ENCODE peak calls at places on chromosome 17, in six cellular contexts. J, O, G, U, H and S are unnamed samples. For H3K4me1, the result is how much of the 10 kb centered on the place peaks cover.

GRCh38 chr17:50794361-50794760 is 27.0 kb upstream of the ANKRD40CL start:
- DNase-seq in J (no peak), O (no peak), G (no peak), U (no peak), H (no peak), S (no peak)

GRCh38 chr17:57988301-57989010 is 402 bp upstream of the VEZF1 start:
- DNase-seq in J (peak), O (peak), G (peak), U (peak), H (peak), S (peak)

GRCh38 chr17:63113167-63113566 is 147.1 kb downstream of the TANC2 start:
- DNase-seq in J (no peak), O (no peak), G (no peak), U (no peak), H (no peak), S (no peak)

GRCh38 chr17:32223703-32224102 is 41.9 kb upstream of the RHBDL3 start:
- DNase-seq in J (no peak), O (no peak), G (no peak), U (no peak), H (no peak), S (no peak)

GRCh38 chr17:67194134-67194533 is 50.9 kb downstream of the HELZ start:
- DNase-seq in J (no peak), O (no peak), G (no peak), U (no peak), H (no peak), S (no peak)

GRCh38 chr17:62882284-62882683 is 74.2 kb upstream of the MARCHF10 start:
- DNase-seq in J (no peak), O (no peak), G (no peak), U (no peak), H (no peak), S (peak)

GRCh38 chr17:35817196-35817595 is 7.9 kb downstream of the TAF15 start:
- DNase-seq in J (no peak), O (no peak), G (no peak), U (no peak), H (no peak), S (no peak)

GRCh38 chr17:65184235-65184959 is 47.2 kb downstream of the RGS9 start:
- DNase-seq in J (no peak), O (no peak), G (no peak), U (no peak), H (no peak), S (no peak)

GRCh38 chr17:7632492-7632894 is 2.6 kb downstream of the SHBG start:
- DNase-seq in J (no peak), O (no peak), G (no peak), U (peak), H (no peak), S (peak)

GRCh38 chr17:12961655-12962054 is 56.2 kb downstream of the ELAC2 start:
- DNase-seq in J (no peak), O (no peak), G (no peak), U (no peak), H (no peak), S (no peak)

GRCh38 chr17:17146791-17147406 is 59.2 kb downstream of the PLD6 start:
- DNase-seq in J (no peak), O (no peak), G (peak), U (peak), H (no peak), S (no peak)

GRCh38 chr17:38761612-38762011 is 9.1 kb downstream of the PSMB3 start:
- DNase-seq in J (no peak), O (no peak), G (no peak), U (peak), H (no peak), S (peak)

GRCh38 chr17:48842746-48843145 is 11.9 kb downstream of the CALCOCO2 start:
- DNase-seq in J (no peak), O (no peak), G (no peak), U (no peak), H (no peak), S (no peak)

GRCh38 chr17:30716461-30717289 is 107.8 kb downstream of the CRLF3 start:
- DNase-seq in J (peak), O (no peak), G (peak), U (peak), H (no peak), S (peak)

GRCh38 chr17:29393451-29393850 is 3.3 kb downstream of the TAOK1 start:
- DNase-seq in J (no peak), O (no peak), G (no peak), U (no peak), H (no peak), S (no peak)

GRCh38 chr17:66441012-66441703 is 138.7 kb downstream of the PRKCA start:
- DNase-seq in J (no peak), O (no peak), G (no peak), U (no peak), H (no peak), S (no peak)

GRCh38 chr17:7640783-7641182 is 9.9 kb upstream of the ATP1B2 start:
- DNase-seq in J (no peak), O (no peak), G (no peak), U (no peak), H (no peak), S (no peak)

GRCh38 chr17:50149425-50150353 is 788 bp downstream of the PPP1R9B start:
- DNase-seq in J (peak), O (peak), G (peak), U (peak), H (peak), S (no peak)

DNA sequence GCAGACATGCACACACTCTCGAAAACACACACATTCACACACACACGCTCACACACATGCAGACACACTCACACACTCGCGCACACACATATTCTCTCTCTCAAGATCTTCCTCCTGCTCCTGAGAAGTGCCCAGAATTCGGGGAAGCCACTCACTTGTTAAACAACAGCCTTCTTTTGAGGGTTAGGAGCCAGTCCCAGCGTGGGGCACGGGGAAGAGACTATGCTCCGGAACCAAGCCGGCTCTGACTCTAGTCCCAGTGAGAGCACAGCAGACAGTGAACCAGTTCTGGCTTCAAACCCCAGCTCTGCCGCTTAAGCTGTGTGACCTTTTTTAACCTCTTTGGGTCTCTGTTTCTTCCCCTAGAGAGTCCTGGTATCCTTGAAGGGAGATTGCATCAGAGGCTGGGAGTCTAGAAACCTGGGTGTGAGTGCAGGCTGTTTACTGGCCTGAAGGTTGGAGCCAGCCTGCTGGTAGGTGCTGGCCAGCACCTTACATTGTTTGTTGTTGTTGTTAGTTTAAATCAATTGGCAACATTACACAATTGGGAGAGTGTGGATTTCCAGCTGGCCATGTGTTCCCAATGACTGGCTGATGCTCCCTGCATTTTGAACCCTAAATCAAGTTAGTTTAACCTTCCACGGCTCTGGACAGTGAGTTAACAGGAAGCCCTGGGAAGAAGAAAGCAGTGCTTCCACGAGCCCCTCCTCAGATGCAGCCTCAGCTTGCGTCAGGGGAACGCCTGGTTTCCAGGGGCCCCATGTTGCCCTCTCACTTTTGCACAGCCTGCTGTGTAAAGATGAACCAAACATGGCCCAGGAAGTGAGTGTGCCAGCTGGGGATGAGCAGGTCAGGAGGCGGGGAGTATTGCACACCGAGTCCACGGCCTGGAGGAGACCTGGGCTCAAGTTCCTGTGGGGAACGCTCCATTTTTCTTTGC is 71.6 kb downstream of the GAS7 start:
- DNase-seq in J (no peak), O (no peak), G (peak), U (peak), H (no peak), S (peak)
- H3K4me1 ChIP-seq in J (under half), O (under half), G (under half), U (half or more), H (under half), S (under half)

GRCh38 chr17:78764871-78765270 is 17.2 kb downstream of the CYTH1 start:
- DNase-seq in J (no peak), O (no peak), G (no peak), U (no peak), H (no peak), S (no peak)
- H3K4me3 ChIP-seq in J (no peak), O (no peak), G (no peak), U (no peak), H (no peak), S (no peak)

GRCh38 chr17:75764711-75765421 is at the start of gene GALK1:
- DNase-seq in J (peak), O (peak), G (peak), U (peak), H (peak), S (peak)
- H3K27ac ChIP-seq in J (peak), O (peak), G (peak), U (peak), H (peak), S (no peak)

GRCh38 chr17:42136654-42137051 is 14.0 kb downstream of the HSPB9 start:
- DNase-seq in J (no peak), O (no peak), G (no peak), U (no peak), H (no peak), S (no peak)
- H3K4me1 ChIP-seq in J (half or more), O (under half), G (half or more), U (under half), H (under half), S (half or more)

GRCh38 chr17:11332706-11333105 is 91.7 kb downstream of the SHISA6 start:
- DNase-seq in J (no peak), O (no peak), G (no peak), U (no peak), H (no peak), S (no peak)
- H3K4me3 ChIP-seq in J (no peak), O (no peak), G (no peak), U (no peak), H (no peak), S (no peak)

DNA sequence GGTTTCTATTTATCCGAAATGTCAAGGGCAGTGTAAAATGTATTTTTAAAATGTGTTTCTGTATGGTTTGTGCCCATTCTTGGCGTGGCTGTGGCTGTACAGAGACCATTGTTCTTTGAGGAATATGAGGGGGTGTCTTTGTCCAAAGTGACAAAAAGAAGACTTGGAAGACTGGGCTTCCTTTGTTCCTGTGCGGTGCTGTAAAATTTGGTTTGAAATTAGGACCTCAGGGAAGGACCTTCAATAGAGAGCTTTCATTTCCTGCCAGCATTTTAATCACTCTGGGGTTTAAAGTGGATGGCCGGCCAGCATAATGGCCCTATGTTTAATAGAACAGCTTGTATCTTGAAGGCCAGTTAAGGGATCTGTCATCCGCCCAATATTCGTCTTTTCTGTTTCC is 190.1 kb upstream of the TBX2 start:
- DNase-seq in J (no peak), O (no peak), G (no peak), U (no peak), H (no peak), S (peak)
- H3K27ac ChIP-seq in J (peak), O (peak), G (peak), U (no peak), H (no peak), S (peak)

DNA sequence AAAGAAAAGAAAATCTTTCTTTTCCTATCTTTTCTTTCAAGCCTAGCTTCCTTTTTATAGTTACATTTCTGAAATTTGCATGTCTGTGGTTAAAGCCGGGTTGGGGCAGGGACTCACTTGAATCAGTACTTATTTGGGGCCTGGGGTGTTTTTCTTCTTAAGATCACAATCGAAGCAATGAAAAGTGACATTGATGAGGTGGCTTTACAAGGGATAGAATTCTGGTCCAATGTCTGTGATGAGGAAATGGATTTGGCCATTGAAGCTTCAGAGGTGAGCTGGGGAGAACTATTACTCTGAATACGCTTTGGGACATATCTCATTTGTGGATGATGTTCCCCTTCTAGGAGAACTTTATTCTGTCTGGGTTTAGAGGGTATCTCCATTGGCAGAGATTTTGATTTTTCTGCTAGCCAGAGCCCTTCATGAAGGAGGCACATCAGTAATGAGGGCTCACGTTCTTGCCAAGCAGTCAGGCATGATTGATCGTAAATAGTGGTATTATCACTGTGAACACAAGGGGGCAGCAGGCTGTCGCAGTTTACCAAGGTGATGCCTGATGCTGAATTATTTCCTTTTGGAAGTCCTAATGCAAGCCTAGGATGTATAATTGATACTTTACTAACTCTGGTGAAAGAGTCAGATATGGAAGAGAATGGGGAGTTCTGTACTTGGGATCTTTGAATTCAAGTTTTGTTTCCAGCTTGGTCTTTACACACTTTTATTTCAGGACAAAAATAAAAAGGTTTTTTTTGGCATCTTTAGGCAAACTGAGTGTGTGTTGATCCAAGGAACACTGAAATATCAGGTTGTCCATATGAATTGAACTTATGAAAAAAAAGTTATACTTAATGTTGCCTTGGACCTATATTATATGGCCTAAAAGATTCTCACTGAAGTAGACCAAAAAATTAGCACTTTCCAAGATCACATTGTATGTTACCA is 14.6 kb downstream of the KPNB1 start:
- DNase-seq in J (no peak), O (peak), G (no peak), U (peak), H (peak), S (peak)
- H3K4me1 ChIP-seq in J (under half), O (under half), G (under half), U (under half), H (under half), S (under half)

GRCh38 chr17:6554871-6555330 is 1.5 kb downstream of the PITPNM3 start:
- DNase-seq in J (no peak), O (no peak), G (no peak), U (no peak), H (no peak), S (no peak)
- H3K4me3 ChIP-seq in J (peak), O (no peak), G (peak), U (no peak), H (no peak), S (no peak)

GRCh38 chr17:82098939-82099765 is 1.1 kb upstream of the FASN start:
- DNase-seq in J (no peak), O (no peak), G (no peak), U (peak), H (no peak), S (peak)

GRCh38 chr17:82098169-82098938 is at the start of gene FASN:
- DNase-seq in J (peak), O (peak), G (peak), U (peak), H (peak), S (peak)

GRCh38 chr17:82097187-82097918 is 683 bp downstream of the FASN start:
- DNase-seq in J (peak), O (no peak), G (peak), U (peak), H (no peak), S (peak)

GRCh38 chr17:82096709-82097186 is 1.3 kb downstream of the FASN start:
- DNase-seq in J (no peak), O (no peak), G (no peak), U (no peak), H (no peak), S (no peak)

DNA sequence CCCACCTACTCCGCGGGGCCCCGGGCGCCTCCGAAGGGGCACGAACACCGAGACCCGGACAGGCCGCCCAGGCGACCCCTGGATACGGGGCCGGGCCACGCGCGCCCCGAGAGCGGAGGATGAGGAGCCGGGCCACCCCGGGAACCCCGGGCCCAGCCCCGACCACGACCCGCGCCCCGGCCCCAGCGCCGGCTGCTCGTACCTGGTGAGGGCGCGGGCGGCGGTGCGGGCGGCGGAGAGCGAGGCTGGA is 192 bp downstream of the FASN start:
- DNase-seq in J (no peak), O (no peak), G (no peak), U (no peak), H (no peak), S (no peak)
- H3K27ac ChIP-seq in J (peak), O (peak), G (peak), U (peak), H (peak), S (peak)

GRCh38 chr17:4858068-4858879 is 25.1 kb downstream of the MINK1 start:
- DNase-seq in J (no peak), O (peak), G (no peak), U (no peak), H (no peak), S (peak)
- H3K4me1 ChIP-seq in J (under half), O (under half), G (under half), U (under half), H (under half), S (under half)